ENCODE peak calls at places on chromosome 16, in eight cellular contexts. One of them, this sample, is unnamed.

GRCh38 chr16:56332464-56333079 is 92.8 kb downstream of the AMFR start:
- DNase-seq in pancreas: peak
- DNase-seq in lung microvascular endothelial cell: peak
- DNase-seq in SJSA1: peak
- DNase-seq in hippocampal formation: peak
- DNase-seq in suprapubic skin: no peak
- DNase-seq in activated effector memory CD4-positive, alpha-beta T cell treated with anti-CD3 and anti-CD28 coated beads, Interleukin-2, amount 50 U/mL, for 16 hours: no peak
- DNase-seq in GM03348: peak
- DNase-seq in this sample: no peak

GRCh38 chr16:80627108-80627507 is 86.3 kb downstream of the DYNLRB2 start:
- DNase-seq in SJSA1: no peak
- DNase-seq in suprapubic skin: no peak
- DNase-seq in hippocampal formation: no peak
- DNase-seq in pancreas: no peak
- DNase-seq in activated effector memory CD4-positive, alpha-beta T cell treated with anti-CD3 and anti-CD28 coated beads, Interleukin-2, amount 50 U/mL, for 16 hours: no peak
- DNase-seq in GM03348: no peak
- DNase-seq in lung microvascular endothelial cell: no peak
- DNase-seq in this sample: no peak

GRCh38 chr16:15765880-15766279 is 90.9 kb downstream of the MYH11 start:
- DNase-seq in GM03348: peak
- DNase-seq in activated effector memory CD4-positive, alpha-beta T cell treated with anti-CD3 and anti-CD28 coated beads, Interleukin-2, amount 50 U/mL, for 16 hours: no peak
- DNase-seq in hippocampal formation: peak
- DNase-seq in lung microvascular endothelial cell: peak
- DNase-seq in suprapubic skin: no peak
- DNase-seq in pancreas: peak
- DNase-seq in SJSA1: peak
- DNase-seq in this sample: no peak

GRCh38 chr16:80433617-80434016 is 107.2 kb upstream of the DYNLRB2 start:
- DNase-seq in activated effector memory CD4-positive, alpha-beta T cell treated with anti-CD3 and anti-CD28 coated beads, Interleukin-2, amount 50 U/mL, for 16 hours: no peak
- DNase-seq in GM03348: no peak
- DNase-seq in lung microvascular endothelial cell: no peak
- DNase-seq in SJSA1: no peak
- DNase-seq in hippocampal formation: no peak
- DNase-seq in suprapubic skin: no peak
- DNase-seq in pancreas: no peak
- DNase-seq in this sample: no peak

GRCh38 chr16:14485811-14486519 is 144.1 kb downstream of the PARN start:
- DNase-seq in pancreas: no peak
- DNase-seq in suprapubic skin: no peak
- DNase-seq in activated effector memory CD4-positive, alpha-beta T cell treated with anti-CD3 and anti-CD28 coated beads, Interleukin-2, amount 50 U/mL, for 16 hours: no peak
- DNase-seq in lung microvascular endothelial cell: no peak
- DNase-seq in GM03348: no peak
- DNase-seq in hippocampal formation: no peak
- DNase-seq in SJSA1: no peak
- DNase-seq in this sample: no peak

GRCh38 chr16:55710466-55710865 is 54.7 kb downstream of the SLC6A2 start:
- DNase-seq in pancreas: no peak
- DNase-seq in suprapubic skin: no peak
- DNase-seq in SJSA1: no peak
- DNase-seq in GM03348: no peak
- DNase-seq in lung microvascular endothelial cell: peak
- DNase-seq in hippocampal formation: no peak
- DNase-seq in activated effector memory CD4-positive, alpha-beta T cell treated with anti-CD3 and anti-CD28 coated beads, Interleukin-2, amount 50 U/mL, for 16 hours: no peak
- DNase-seq in this sample: no peak

GRCh38 chr16:50121278-50121677 is 31.8 kb upstream of the TENT4B start:
- DNase-seq in pancreas: no peak
- DNase-seq in suprapubic skin: no peak
- DNase-seq in lung microvascular endothelial cell: no peak
- DNase-seq in activated effector memory CD4-positive, alpha-beta T cell treated with anti-CD3 and anti-CD28 coated beads, Interleukin-2, amount 50 U/mL, for 16 hours: no peak
- DNase-seq in SJSA1: no peak
- DNase-seq in hippocampal formation: no peak
- DNase-seq in GM03348: no peak
- DNase-seq in this sample: no peak

GRCh38 chr16:85376292-85377095 is 236.6 kb upstream of the GSE1 start:
- DNase-seq in SJSA1: no peak
- DNase-seq in activated effector memory CD4-positive, alpha-beta T cell treated with anti-CD3 and anti-CD28 coated beads, Interleukin-2, amount 50 U/mL, for 16 hours: no peak
- DNase-seq in GM03348: peak
- DNase-seq in lung microvascular endothelial cell: no peak
- DNase-seq in hippocampal formation: peak
- DNase-seq in suprapubic skin: no peak
- DNase-seq in pancreas: peak
- DNase-seq in this sample: no peak

GRCh38 chr16:72927199-72928088 is 120.5 kb downstream of the ZFHX3 start:
- DNase-seq in activated effector memory CD4-positive, alpha-beta T cell treated with anti-CD3 and anti-CD28 coated beads, Interleukin-2, amount 50 U/mL, for 16 hours: no peak
- DNase-seq in GM03348: peak
- DNase-seq in SJSA1: peak
- DNase-seq in lung microvascular endothelial cell: no peak
- DNase-seq in suprapubic skin: no peak
- DNase-seq in hippocampal formation: no peak
- DNase-seq in pancreas: peak
- DNase-seq in this sample: peak

GRCh38 chr16:19712418-19713058 is 5.5 kb downstream of the KNOP1 start:
- DNase-seq in GM03348: no peak
- DNase-seq in activated effector memory CD4-positive, alpha-beta T cell treated with anti-CD3 and anti-CD28 coated beads, Interleukin-2, amount 50 U/mL, for 16 hours: no peak
- DNase-seq in hippocampal formation: no peak
- DNase-seq in suprapubic skin: no peak
- DNase-seq in SJSA1: no peak
- DNase-seq in pancreas: no peak
- DNase-seq in lung microvascular endothelial cell: no peak
- DNase-seq in this sample: no peak